ENCODE peak calls at places on chromosomes 16 and 17, in six cellular contexts. F is fibroblast of lung, L is BJ, U is lower lobe of right lung, P is Karpas-422, K is NT2/D1. M is an unnamed sample. For H3K27me3, the result is how much of the 10 kb centered on the place peaks cover.

GRCh38 chr17:6387442-6387841 is 47.5 kb downstream of the AIPL1 start:
- DNase-seq in F (no peak), L (no peak), U (no peak), P (no peak), K (no peak), M (no peak)

GRCh38 chr17:10631048-10631700 is 25.9 kb downstream of the MYH3 start:
- DNase-seq in F (no peak), L (no peak), U (no peak), P (peak), K (peak), M (no peak)

GRCh38 chr16:3112058-3112880 is at the start of gene ZNF205:
- DNase-seq in F (peak), L (no peak), U (peak), P (no peak), K (no peak), M (no peak)

GRCh38 chr16:10668322-10669045 is 26.2 kb downstream of the TEKT5 start:
- DNase-seq in F (peak), L (no peak), U (no peak), P (peak), K (no peak), M (peak)

GRCh38 chr16:89237733-89238132 is 20.2 kb downstream of the ZNF778 start:
- DNase-seq in F (no peak), L (no peak), U (no peak), P (no peak), K (no peak), M (no peak)

GRCh38 chr17:34542700-34543336 is 36.6 kb upstream of the TMEM132E start:
- DNase-seq in F (peak), L (no peak), U (peak), P (peak), K (no peak), M (no peak)

GRCh38 chr16:20901068-20901440 is 483 bp downstream of the LYRM1 start:
- DNase-seq in F (no peak), L (no peak), U (no peak), P (no peak), K (peak), M (no peak)

GRCh38 chr16:2766430-2767139 is 10.5 kb downstream of the ELOB start:
- DNase-seq in F (no peak), L (no peak), U (peak), P (no peak), K (no peak), M (no peak)

GRCh38 chr17:14297161-14297851 is 3.6 kb upstream of the HS3ST3B1 start:
- DNase-seq in F (peak), L (no peak), U (peak), P (no peak), K (no peak), M (no peak)

GRCh38 chr17:14296511-14296910 is 4.4 kb upstream of the HS3ST3B1 start:
- DNase-seq in F (no peak), L (no peak), U (no peak), P (no peak), K (no peak), M (no peak)

GRCh38 chr17:14298221-14298994 is 2.5 kb upstream of the HS3ST3B1 start:
- DNase-seq in F (no peak), L (no peak), U (no peak), P (no peak), K (no peak), M (no peak)

GRCh38 chr17:14295676-14296075 is 5.2 kb upstream of the HS3ST3B1 start:
- DNase-seq in F (no peak), L (no peak), U (no peak), P (no peak), K (no peak), M (no peak)

GRCh38 chr17:14294876-14295275 is 6.0 kb upstream of the HS3ST3B1 start:
- DNase-seq in F (no peak), L (no peak), U (no peak), P (no peak), K (no peak), M (no peak)
- H3K27me3 ChIP-seq in F (under half), L (under half), U (half or more), P (under half), K (under half), M (under half)

DNA sequence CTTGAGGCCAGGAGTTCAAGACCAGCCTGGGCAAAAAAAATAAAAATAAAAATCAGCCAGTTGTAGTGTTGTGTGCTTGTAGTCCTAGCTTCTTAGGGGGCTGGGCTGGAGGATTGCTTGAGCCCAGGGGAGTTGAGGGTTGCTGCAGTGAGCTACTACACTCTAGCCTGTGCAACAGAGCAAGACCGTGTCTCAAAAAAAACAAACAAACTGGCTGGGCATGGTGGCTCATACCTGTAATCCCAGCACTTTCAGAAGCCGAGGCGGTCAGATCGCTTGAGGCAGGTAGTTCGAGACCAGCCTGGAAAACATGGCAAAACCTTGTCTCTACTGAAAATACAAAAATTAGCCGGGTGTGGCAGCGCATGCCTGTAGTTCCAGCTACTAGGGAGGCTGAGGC is 4.9 kb upstream of the UBALD2 start:
- DNase-seq in F (no peak), L (no peak), U (peak), P (no peak), K (no peak), M (no peak)
- H3K27me3 ChIP-seq in F (under half), L (under half), U (under half), P (under half), K (under half), M (under half)

GRCh38 chr17:36934144-36934758 is 3.0 kb upstream of the LHX1 start:
- DNase-seq in F (no peak), L (no peak), U (no peak), P (no peak), K (no peak), M (no peak)

GRCh38 chr17:36935681-36936454 is 1.4 kb upstream of the LHX1 start:
- DNase-seq in F (no peak), L (no peak), U (no peak), P (no peak), K (no peak), M (no peak)

GRCh38 chr17:36936455-36936934 is 780 bp upstream of the LHX1 start:
- DNase-seq in F (no peak), L (no peak), U (no peak), P (no peak), K (no peak), M (no peak)

GRCh38 chr17:36933174-36934143 is 3.8 kb upstream of the LHX1 start:
- DNase-seq in F (no peak), L (no peak), U (no peak), P (no peak), K (no peak), M (no peak)

GRCh38 chr17:36934759-36935630 is 2.3 kb upstream of the LHX1 start:
- DNase-seq in F (no peak), L (no peak), U (no peak), P (no peak), K (no peak), M (no peak)
- H3K27me3 ChIP-seq in F (half or more), L (half or more), U (half or more), P (under half), K (half or more), M (under half)

GRCh38 chr17:79154951-79155557 is 80.4 kb downstream of the ENGASE start:
- DNase-seq in F (no peak), L (no peak), U (no peak), P (no peak), K (no peak), M (no peak)
- H3K27me3 ChIP-seq in F (under half), L (under half), U (under half), P (under half), K (under half), M (under half)

GRCh38 chr17:37543527-37544122 is 53.9 kb downstream of the DUSP14 start:
- DNase-seq in F (no peak), L (no peak), U (no peak), P (no peak), K (no peak), M (no peak)
- H3K27me3 ChIP-seq in F (under half), L (under half), U (under half), P (under half), K (under half), M (under half)

GRCh38 chr16:86494039-86494564 is 16.2 kb upstream of the FOXF1 start:
- DNase-seq in F (no peak), L (no peak), U (no peak), P (no peak), K (no peak), M (no peak)
- H3K27me3 ChIP-seq in F (under half), L (under half), U (half or more), P (under half), K (half or more), M (under half)

M was measured in GM06990.